ENCODE peak calls at places on chromosomes 2 and 18, in seven cellular contexts. D, J, T, Q, V, O and B are unnamed samples.

GRCh38 chr2:74834806-74835755 is 1.2 kb downstream of the HK2 start:
- DNase-seq in D (peak; percentile 27), J (peak; percentile 51), T (peak; percentile 48), Q (no peak), V (peak; percentile 77), O (no peak), B (peak; percentile 84)

GRCh38 chr2:240499309-240500301 is 58.2 kb downstream of the ANKMY1 start:
- DNase-seq in D (peak; percentile 7), J (peak; percentile 22), T (no peak), Q (no peak), V (no peak), O (no peak), B (no peak)

GRCh38 chr2:182868049-182868422 is 1.6 kb upstream of the FRZB start:
- DNase-seq in D (no peak), J (no peak), T (no peak), Q (no peak), V (no peak), O (no peak), B (peak; percentile 19)

GRCh38 chr2:59068255-59068654 is 827.1 kb upstream of the FANCL start:
- DNase-seq in D (no peak), J (no peak), T (no peak), Q (no peak), V (no peak), O (no peak), B (no peak)

GRCh38 chr2:162424816-162425215 is 80.9 kb downstream of the GCA start:
- DNase-seq in D (no peak), J (no peak), T (no peak), Q (no peak), V (no peak), O (no peak), B (no peak)

GRCh38 chr2:41068740-41069139 is 616.9 kb upstream of the SLC8A1 start:
- DNase-seq in D (no peak), J (no peak), T (no peak), Q (no peak), V (no peak), O (no peak), B (no peak)

GRCh38 chr2:216029416-216030129 is 16.2 kb upstream of the MREG start:
- DNase-seq in D (no peak), J (no peak), T (peak; percentile 57), Q (no peak), V (no peak), O (no peak), B (peak; percentile 58)

GRCh38 chr2:164981217-164981990 is 26.1 kb upstream of the SLC38A11 start:
- DNase-seq in D (no peak), J (no peak), T (peak; percentile 23), Q (no peak), V (no peak), O (no peak), B (no peak)

GRCh38 chr2:238106698-238107524 is 6.8 kb downstream of the ESPNL start:
- DNase-seq in D (no peak), J (no peak), T (no peak), Q (peak; percentile 48), V (peak; percentile 69), O (no peak), B (no peak)

GRCh38 chr2:216083464-216084279 is 2.0 kb downstream of the TMEM169 start:
- DNase-seq in D (no peak), J (no peak), T (no peak), Q (no peak), V (peak; percentile 89), O (peak; percentile 95), B (no peak)

GRCh38 chr2:216860738-216861137 is 874 bp upstream of the TNP1 start:
- DNase-seq in D (no peak), J (no peak), T (no peak), Q (no peak), V (no peak), O (no peak), B (no peak)

GRCh38 chr2:235183789-235184188 is 232.0 kb downstream of the SH3BP4 start:
- DNase-seq in D (no peak), J (no peak), T (no peak), Q (no peak), V (no peak), O (no peak), B (no peak)

GRCh38 chr2:227853204-227853629 is 18.2 kb upstream of the DAW1 start:
- DNase-seq in D (peak; percentile 29), J (no peak), T (peak; percentile 63), Q (no peak), V (no peak), O (peak; percentile 100), B (peak; percentile 12)

GRCh38 chr2:211690736-211691135 is 847.9 kb downstream of the ERBB4 start:
- DNase-seq in D (no peak), J (no peak), T (no peak), Q (no peak), V (no peak), O (no peak), B (no peak)

GRCh38 chr2:121783180-121783579 is 27.7 kb downstream of the TSN start:
- DNase-seq in D (no peak), J (no peak), T (no peak), Q (no peak), V (no peak), O (no peak), B (no peak)

GRCh38 chr2:72723769-72724370 is 102.0 kb downstream of the EXOC6B start:
- DNase-seq in D (no peak), J (no peak), T (no peak), Q (no peak), V (no peak), O (no peak), B (no peak)

GRCh38 chr2:64634338-64635267 is 19.1 kb downstream of the SERTAD2 start:
- DNase-seq in D (no peak), J (no peak), T (peak; percentile 85), Q (no peak), V (no peak), O (no peak), B (no peak)

GRCh38 chr2:112644155-112644932 is 1.4 kb upstream of the SLC20A1 start:
- DNase-seq in D (peak; percentile 53), J (no peak), T (no peak), Q (no peak), V (no peak), O (no peak), B (no peak)

GRCh38 chr2:101667823-101668222 is 29.7 kb upstream of the MAP4K4 start:
- DNase-seq in D (no peak), J (no peak), T (no peak), Q (no peak), V (no peak), O (no peak), B (no peak)

GRCh38 chr18:22108674-22109073 is 60.7 kb upstream of the GATA6 start:
- DNase-seq in D (no peak), J (no peak), T (no peak), Q (no peak), V (no peak), O (no peak), B (no peak)

GRCh38 chr2:109129921-109130725 is 1.1 kb downstream of the SH3RF3 start:
- DNase-seq in D (no peak), J (no peak), T (no peak), Q (no peak), V (no peak), O (no peak), B (peak; percentile 29)

GRCh38 chr2:71492112-71492511 is 38.8 kb downstream of the DYSF start:
- DNase-seq in D (no peak), J (peak; percentile 47), T (no peak), Q (no peak), V (no peak), O (no peak), B (no peak)

DNA sequence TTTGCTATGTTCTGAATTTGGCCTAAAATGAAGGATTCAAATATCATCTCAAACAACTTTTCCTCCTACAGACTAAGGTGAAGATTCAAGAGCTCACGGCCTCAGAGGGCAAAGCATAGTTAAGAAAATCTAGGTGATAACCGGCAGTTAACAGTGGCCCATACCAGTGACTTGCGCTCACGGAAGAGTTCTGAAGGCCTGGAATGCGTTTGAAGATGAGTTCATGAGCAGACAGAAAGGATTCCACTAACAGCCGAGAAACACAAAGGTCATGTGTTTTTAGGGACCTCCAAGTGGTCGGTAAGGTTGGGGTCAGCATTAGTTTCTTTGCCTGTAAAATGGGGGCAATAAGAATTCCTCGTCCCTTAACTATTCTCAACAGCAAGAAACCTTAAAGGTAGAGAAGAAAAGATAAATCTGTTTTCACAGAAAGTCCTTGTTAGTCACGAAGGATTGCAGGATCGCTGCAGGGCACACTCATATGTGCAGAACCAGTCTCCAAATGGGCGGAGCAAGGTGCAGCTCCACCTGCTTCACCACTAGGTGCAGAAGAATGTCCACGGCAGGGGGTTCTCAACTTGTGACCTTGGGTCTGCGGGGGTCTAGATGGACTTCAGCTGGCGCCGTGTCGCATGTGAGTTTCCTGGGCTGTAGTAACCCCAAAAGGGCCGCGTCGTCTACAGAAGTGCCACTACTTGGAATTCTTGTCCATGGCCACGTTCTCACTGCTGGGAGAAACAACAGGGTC is 708 bp upstream of the RPIA start:
- DNase-seq in D (peak; percentile 64), J (peak; percentile 36), T (no peak), Q (peak; percentile 62), V (peak; percentile 34), O (no peak), B (peak; percentile 69)
- TF ChIP-seq CTCF in D (no peak), J (no peak), T (no peak), Q (peak; percentile 53), V (no peak), O (peak; percentile 47), B (peak; percentile 30)

GRCh38 chr2:157185828-157186227 is 71.7 kb upstream of the GALNT5 start:
- DNase-seq in D (no peak), J (no peak), T (peak; percentile 66), Q (no peak), V (no peak), O (no peak), B (no peak)
- TF ChIP-seq CTCF in D (no peak), J (no peak), T (no peak), Q (no peak), V (no peak), O (no peak), B (no peak)

GRCh38 chr18:44609210-44609941 is 71.3 kb upstream of the SETBP1 start:
- DNase-seq in D (no peak), J (no peak), T (no peak), Q (no peak), V (no peak), O (no peak), B (no peak)
- TF ChIP-seq CTCF in D (no peak), J (no peak), T (no peak), Q (no peak), V (no peak), O (no peak), B (no peak)

GRCh38 chr2:152186257-152186656 is 10.7 kb upstream of the STAM2 start:
- DNase-seq in D (no peak), J (no peak), T (no peak), Q (no peak), V (no peak), O (no peak), B (no peak)

DNA sequence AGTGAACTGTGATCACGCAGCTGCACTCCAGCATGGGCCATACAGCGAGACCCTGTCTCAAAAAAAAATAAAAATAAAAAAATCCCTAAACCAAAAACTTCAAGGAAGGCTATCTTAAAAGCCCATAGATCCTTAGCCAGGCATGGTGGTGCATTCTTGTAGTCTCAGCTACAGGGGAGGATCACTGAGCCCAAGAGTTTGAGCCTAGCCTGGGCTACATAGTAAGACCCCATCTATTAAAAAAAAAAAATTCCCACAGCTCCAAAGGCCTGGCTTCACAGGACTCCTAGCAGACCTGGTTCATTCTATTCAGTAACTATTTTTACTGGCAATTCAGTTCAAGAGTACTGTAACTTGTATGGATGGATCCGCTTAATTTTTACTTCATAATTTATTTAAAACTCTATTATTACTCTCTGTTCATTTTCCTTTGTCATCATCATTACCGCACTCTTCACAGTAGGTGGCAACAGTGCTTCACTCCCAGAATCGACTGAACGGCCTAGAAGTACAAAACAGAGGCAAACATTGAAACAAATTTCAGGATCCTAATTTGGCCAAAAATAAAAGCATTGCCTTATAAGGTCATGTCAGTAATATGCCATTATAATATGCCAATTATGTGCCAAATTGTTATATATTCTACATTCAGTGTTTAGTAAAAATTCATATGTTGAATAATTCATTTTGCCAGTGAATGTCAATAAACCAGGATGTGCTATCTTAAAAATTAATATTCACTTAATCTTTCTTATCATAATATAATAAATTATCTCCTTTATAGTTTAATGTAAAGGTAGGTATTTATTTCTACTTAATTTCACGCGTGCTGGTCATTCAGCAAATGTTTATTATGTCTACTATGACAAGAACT is 14.3 kb upstream of the STAM2 start:
- DNase-seq in D (peak; percentile 47), J (peak; percentile 35), T (peak; percentile 60), Q (no peak), V (peak; percentile 33), O (no peak), B (peak; percentile 70)
- TF ChIP-seq CTCF in D (peak; percentile 47), J (peak; percentile 68), T (peak; percentile 78), Q (peak; percentile 76), V (peak; percentile 57), O (peak; percentile 76), B (peak; percentile 72)